ENCODE peak calls at places on chromosomes 11 and 22, in nine cellular contexts. N, A, J, R, T, B, D, H and K are unnamed samples.

GRCh38 chr11:102617491-102618026 is 7.6 kb downstream of the MMP20 start:
- DNase-seq in D (no peak), N (no peak), T (no peak), B (no peak), R (no peak), J (no peak), A (no peak), H (no peak), K (no peak)

GRCh38 chr11:4551346-4551979 is 6.5 kb downstream of the OR52M1 start:
- DNase-seq in H (peak; percentile 3), B (no peak), D (no peak), J (no peak), R (no peak), A (no peak), N (no peak), T (peak; percentile 43), K (peak; percentile 20)

GRCh38 chr11:94926271-94926625 is 47.1 kb downstream of the CWC15 start:
- DNase-seq in H (no peak), J (no peak), R (no peak), T (no peak), N (no peak), A (no peak), D (no peak), B (no peak), K (no peak)

GRCh38 chr11:34458566-34458965 is 19.8 kb downstream of the CAT start:
- DNase-seq in D (no peak), A (no peak), H (no peak), B (no peak), J (no peak), R (no peak), N (no peak), T (no peak), K (no peak)

GRCh38 chr22:45631839-45632238 is 39.8 kb upstream of the ATXN10 start:
- DNase-seq in H (no peak), B (no peak), N (no peak), T (no peak), J (no peak), D (no peak), R (no peak), A (no peak), K (no peak)

GRCh38 chr11:117228091-117228490 is 3.8 kb downstream of the PCSK7 start:
- DNase-seq in D (no peak), N (no peak), R (peak; percentile 72), T (no peak), A (no peak), J (no peak), H (no peak), B (no peak), K (no peak)

GRCh38 chr11:115764172-115764571 is 260.0 kb upstream of the CADM1 start:
- DNase-seq in A (no peak), J (no peak), N (no peak), D (no peak), T (no peak), B (no peak), R (no peak), H (no peak), K (no peak)

GRCh38 chr11:134639586-134640330 is 227.7 kb upstream of the B3GAT1 start:
- DNase-seq in N (no peak), H (peak; percentile 13), R (peak; percentile 46), B (no peak), D (no peak), J (no peak), A (no peak), T (no peak), K (no peak)

GRCh38 chr11:10931761-10932700 is 74.2 kb upstream of the ZBED5 start:
- DNase-seq in B (no peak), N (peak; percentile 61), T (no peak), A (no peak), H (no peak), R (no peak), D (no peak), J (no peak), K (no peak)

GRCh38 chr11:971731-972365 is 46.2 kb downstream of the AP2A2 start:
- DNase-seq in B (no peak), T (no peak), A (no peak), D (no peak), R (no peak), J (no peak), H (no peak), N (no peak), K (no peak)

GRCh38 chr11:113681711-113682410 is 24.2 kb downstream of the TMPRSS5 start:
- DNase-seq in A (no peak), J (no peak), R (no peak), D (no peak), T (peak; percentile 41), B (no peak), N (no peak), H (no peak), K (no peak)

GRCh38 chr11:115869780-115870431 is 365.7 kb upstream of the CADM1 start:
- DNase-seq in B (peak; percentile 17), R (no peak), A (no peak), H (peak; percentile 1), T (peak; percentile 71), N (no peak), D (no peak), J (no peak), K (no peak)

GRCh38 chr11:95849087-95849825 is 59.0 kb downstream of the CEP57 start:
- DNase-seq in T (peak; percentile 42), N (peak; percentile 52), A (peak; percentile 17), J (no peak), D (peak; percentile 59), H (peak; percentile 79), R (no peak), B (peak; percentile 39), K (peak; percentile 55)

GRCh38 chr11:113991170-113991569 is 16.3 kb downstream of the HTR3A start:
- DNase-seq in R (no peak), N (no peak), B (peak; percentile 23), H (peak; percentile 43), T (peak; percentile 84), A (peak; percentile 21), D (peak; percentile 48), J (no peak), K (peak; percentile 50)

GRCh38 chr11:96579642-96580041 is 189.8 kb downstream of the JRKL start:
- DNase-seq in T (no peak), N (peak; percentile 47), A (no peak), J (no peak), R (no peak), H (no peak), B (no peak), D (no peak), K (no peak)

GRCh38 chr11:123103326-123103980 is 41.5 kb upstream of the HSPA8 start:
- DNase-seq in J (no peak), R (no peak), D (peak; percentile 72), A (no peak), H (peak; percentile 78), T (peak; percentile 37), B (peak; percentile 42), N (no peak), K (peak; percentile 67)

GRCh38 chr22:46542011-46542985 is 4.9 kb upstream of the CELSR1 start:
- DNase-seq in R (no peak), H (peak; percentile 48), B (peak; percentile 81), A (peak; percentile 80), J (peak; percentile 70), T (peak; percentile 94), D (peak; percentile 93), N (no peak), K (peak; percentile 94)

GRCh38 chr11:36724742-36725387 is 126.8 kb upstream of the RAG2 start:
- DNase-seq in T (no peak), H (no peak), B (no peak), N (no peak), J (no peak), R (no peak), A (no peak), D (no peak), K (no peak)

GRCh38 chr11:91761406-91762027 is 463.1 kb upstream of the FAT3 start:
- DNase-seq in N (no peak), R (no peak), D (no peak), H (no peak), A (no peak), B (no peak), J (no peak), T (peak; percentile 23), K (no peak)

GRCh38 chr22:36117053-36117554 is 43.5 kb downstream of the APOL3 start:
- DNase-seq in H (no peak), R (no peak), N (no peak), J (no peak), A (no peak), T (peak; percentile 49), B (no peak), D (no peak), K (no peak)

GRCh38 chr11:44681698-44682097 is 45.1 kb upstream of the TSPAN18 start:
- DNase-seq in H (peak; percentile 57), D (peak; percentile 65), T (no peak), N (no peak), R (no peak), B (no peak), A (no peak), J (no peak), K (peak; percentile 29)

GRCh38 chr11:9906043-9906791 is 242.3 kb downstream of the SWAP70 start:
- DNase-seq in R (no peak), N (peak; percentile 63), T (peak; percentile 24), B (no peak), H (peak; percentile 85), A (no peak), D (peak; percentile 79), J (no peak), K (peak; percentile 77)

GRCh38 chr11:2265854-2266585 is 4.4 kb downstream of the ASCL2 start:
- DNase-seq in H (no peak), J (no peak), D (no peak), A (no peak), B (no peak), T (no peak), R (peak; percentile 64), N (no peak), K (peak; percentile 5)

GRCh38 chr22:41563051-41563711 is 2.4 kb downstream of the CSDC2 start:
- DNase-seq in N (no peak), A (no peak), J (no peak), R (peak; percentile 85), H (peak; percentile 93), T (no peak), B (no peak), D (peak; percentile 76), K (peak; percentile 80)

GRCh38 chr11:123272565-123272964 is 77.5 kb upstream of the CLMP start:
- DNase-seq in D (no peak), T (no peak), N (no peak), A (no peak), B (no peak), R (no peak), H (no peak), J (no peak), K (no peak)